ENCODE peak calls at places on chromosomes 3 and 15, in eight cellular contexts. One of them, this sample, is unnamed.

GRCh38 chr3:58084788-58085543 is 76.7 kb downstream of the FLNB start:
- DNase-seq in activated naive CD4-positive, alpha-beta T cell treated with anti-CD3 and anti-CD28 coated beads, Interleukin-2, amount 10 ng/mL, durations not matched to agents 7 days and 5 days: no peak
- DNase-seq in neuronal stem cell: no peak
- DNase-seq in amygdala: no peak
- DNase-seq in cardiac septum: no peak
- DNase-seq in skeletal muscle cell: no peak
- DNase-seq in DMS53: no peak
- DNase-seq in GM10248: peak
- DNase-seq in this sample: no peak

GRCh38 chr15:99969261-99969960 is 236.2 kb upstream of the LYSMD4 start:
- DNase-seq in activated naive CD4-positive, alpha-beta T cell treated with anti-CD3 and anti-CD28 coated beads, Interleukin-2, amount 10 ng/mL, durations not matched to agents 7 days and 5 days: no peak
- DNase-seq in neuronal stem cell: no peak
- DNase-seq in amygdala: no peak
- DNase-seq in cardiac septum: peak
- DNase-seq in skeletal muscle cell: no peak
- DNase-seq in DMS53: no peak
- DNase-seq in GM10248: no peak
- DNase-seq in this sample: no peak

GRCh38 chr3:76965122-76965725 is 74.7 kb upstream of the ROBO2 start:
- DNase-seq in activated naive CD4-positive, alpha-beta T cell treated with anti-CD3 and anti-CD28 coated beads, Interleukin-2, amount 10 ng/mL, durations not matched to agents 7 days and 5 days: no peak
- DNase-seq in neuronal stem cell: no peak
- DNase-seq in amygdala: no peak
- DNase-seq in cardiac septum: no peak
- DNase-seq in skeletal muscle cell: peak
- DNase-seq in DMS53: no peak
- DNase-seq in GM10248: no peak
- DNase-seq in this sample: no peak

GRCh38 chr3:157115069-157116006 is 44.6 kb downstream of the CCNL1 start:
- DNase-seq in activated naive CD4-positive, alpha-beta T cell treated with anti-CD3 and anti-CD28 coated beads, Interleukin-2, amount 10 ng/mL, durations not matched to agents 7 days and 5 days: no peak
- DNase-seq in neuronal stem cell: peak
- DNase-seq in amygdala: no peak
- DNase-seq in cardiac septum: no peak
- DNase-seq in skeletal muscle cell: no peak
- DNase-seq in DMS53: no peak
- DNase-seq in GM10248: no peak
- DNase-seq in this sample: no peak

GRCh38 chr15:100929641-100930042 is 10.5 kb downstream of the LRRK1 start:
- DNase-seq in activated naive CD4-positive, alpha-beta T cell treated with anti-CD3 and anti-CD28 coated beads, Interleukin-2, amount 10 ng/mL, durations not matched to agents 7 days and 5 days: no peak
- DNase-seq in neuronal stem cell: no peak
- DNase-seq in amygdala: no peak
- DNase-seq in cardiac septum: no peak
- DNase-seq in skeletal muscle cell: no peak
- DNase-seq in DMS53: peak
- DNase-seq in GM10248: peak
- DNase-seq in this sample: no peak

GRCh38 chr15:63288342-63288741 is 10.9 kb downstream of the APH1B start:
- DNase-seq in activated naive CD4-positive, alpha-beta T cell treated with anti-CD3 and anti-CD28 coated beads, Interleukin-2, amount 10 ng/mL, durations not matched to agents 7 days and 5 days: no peak
- DNase-seq in neuronal stem cell: no peak
- DNase-seq in amygdala: no peak
- DNase-seq in cardiac septum: no peak
- DNase-seq in skeletal muscle cell: no peak
- DNase-seq in DMS53: no peak
- DNase-seq in GM10248: no peak
- DNase-seq in this sample: no peak

GRCh38 chr15:69725957-69726356 is 273.3 kb downstream of the RPLP1 start:
- DNase-seq in activated naive CD4-positive, alpha-beta T cell treated with anti-CD3 and anti-CD28 coated beads, Interleukin-2, amount 10 ng/mL, durations not matched to agents 7 days and 5 days: no peak
- DNase-seq in neuronal stem cell: no peak
- DNase-seq in amygdala: no peak
- DNase-seq in cardiac septum: no peak
- DNase-seq in skeletal muscle cell: no peak
- DNase-seq in DMS53: no peak
- DNase-seq in GM10248: no peak
- DNase-seq in this sample: no peak

GRCh38 chr15:94780108-94780507 is 548.7 kb downstream of the MCTP2 start:
- DNase-seq in activated naive CD4-positive, alpha-beta T cell treated with anti-CD3 and anti-CD28 coated beads, Interleukin-2, amount 10 ng/mL, durations not matched to agents 7 days and 5 days: no peak
- DNase-seq in neuronal stem cell: no peak
- DNase-seq in amygdala: no peak
- DNase-seq in cardiac septum: no peak
- DNase-seq in skeletal muscle cell: no peak
- DNase-seq in DMS53: no peak
- DNase-seq in GM10248: no peak
- DNase-seq in this sample: no peak

GRCh38 chr3:82179291-82179690 is 417.8 kb upstream of the GBE1 start:
- DNase-seq in activated naive CD4-positive, alpha-beta T cell treated with anti-CD3 and anti-CD28 coated beads, Interleukin-2, amount 10 ng/mL, durations not matched to agents 7 days and 5 days: no peak
- DNase-seq in neuronal stem cell: no peak
- DNase-seq in amygdala: no peak
- DNase-seq in cardiac septum: no peak
- DNase-seq in skeletal muscle cell: no peak
- DNase-seq in DMS53: no peak
- DNase-seq in GM10248: no peak
- DNase-seq in this sample: no peak

GRCh38 chr3:114115151-114115550 is 58.6 kb downstream of the QTRT2 start:
- DNase-seq in activated naive CD4-positive, alpha-beta T cell treated with anti-CD3 and anti-CD28 coated beads, Interleukin-2, amount 10 ng/mL, durations not matched to agents 7 days and 5 days: no peak
- DNase-seq in neuronal stem cell: no peak
- DNase-seq in amygdala: no peak
- DNase-seq in cardiac septum: no peak
- DNase-seq in skeletal muscle cell: no peak
- DNase-seq in DMS53: no peak
- DNase-seq in GM10248: no peak
- DNase-seq in this sample: no peak

GRCh38 chr3:177256991-177257390 is 59.7 kb upstream of the TBL1XR1 start:
- DNase-seq in activated naive CD4-positive, alpha-beta T cell treated with anti-CD3 and anti-CD28 coated beads, Interleukin-2, amount 10 ng/mL, durations not matched to agents 7 days and 5 days: no peak
- DNase-seq in neuronal stem cell: no peak
- DNase-seq in amygdala: no peak
- DNase-seq in cardiac septum: no peak
- DNase-seq in skeletal muscle cell: peak
- DNase-seq in DMS53: no peak
- DNase-seq in GM10248: no peak
- DNase-seq in this sample: no peak

GRCh38 chr3:54988302-54989022 is 60.6 kb upstream of the LRTM1 start:
- DNase-seq in activated naive CD4-positive, alpha-beta T cell treated with anti-CD3 and anti-CD28 coated beads, Interleukin-2, amount 10 ng/mL, durations not matched to agents 7 days and 5 days: no peak
- DNase-seq in neuronal stem cell: no peak
- DNase-seq in amygdala: no peak
- DNase-seq in cardiac septum: no peak
- DNase-seq in skeletal muscle cell: peak
- DNase-seq in DMS53: no peak
- DNase-seq in GM10248: no peak
- DNase-seq in this sample: peak

GRCh38 chr15:74306801-74307217 is 60.6 kb downstream of the CYP11A1 start:
- DNase-seq in activated naive CD4-positive, alpha-beta T cell treated with anti-CD3 and anti-CD28 coated beads, Interleukin-2, amount 10 ng/mL, durations not matched to agents 7 days and 5 days: no peak
- DNase-seq in neuronal stem cell: no peak
- DNase-seq in amygdala: no peak
- DNase-seq in cardiac septum: no peak
- DNase-seq in skeletal muscle cell: no peak
- DNase-seq in DMS53: no peak
- DNase-seq in GM10248: no peak
- DNase-seq in this sample: no peak

GRCh38 chr3:189714991-189715961 is 84.1 kb downstream of the TP63 start:
- DNase-seq in activated naive CD4-positive, alpha-beta T cell treated with anti-CD3 and anti-CD28 coated beads, Interleukin-2, amount 10 ng/mL, durations not matched to agents 7 days and 5 days: no peak
- DNase-seq in neuronal stem cell: no peak
- DNase-seq in amygdala: no peak
- DNase-seq in cardiac septum: no peak
- DNase-seq in skeletal muscle cell: no peak
- DNase-seq in DMS53: peak
- DNase-seq in GM10248: peak
- DNase-seq in this sample: peak

This sample was measured in non-pigmented ciliary epithelial cell.